ENCODE peak calls at places on chromosomes 7 and 10, in four cellular contexts. O is IMR-90, J is trophoblast cell, E is H1. L is an unnamed sample.

GRCh38 chr10:102832987-102833386 is 4.2 kb downstream of the CYP17A1 start:
- DNase-seq in O (peak), J (peak), E (no peak), L (no peak)

GRCh38 chr10:50988792-50989191 is 85.5 kb upstream of the PRKG1 start:
- DNase-seq in O (peak), J (no peak), E (no peak), L (peak)

GRCh38 chr7:142298009-142298408 is 40.2 kb upstream of the PRSS58 start:
- DNase-seq in O (no peak), J (peak), E (peak), L (peak)

GRCh38 chr7:137609500-137609899 is 237.3 kb downstream of the DGKI start:
- DNase-seq in O (no peak), J (peak), E (no peak), L (peak)

GRCh38 chr10:1392127-1392526 is 335.9 kb downstream of the WDR37 start:
- DNase-seq in O (no peak), J (no peak), E (no peak), L (no peak)

GRCh38 chr10:25818751-25819150 is 115.3 kb upstream of the MYO3A start:
- DNase-seq in O (no peak), J (peak), E (peak), L (peak)

GRCh38 chr7:68963547-68963946 is 634.7 kb upstream of the AUTS2 start:
- DNase-seq in O (peak), J (peak), E (no peak), L (peak)

GRCh38 chr7:127832592-127832991 is 180.6 kb downstream of the SND1 start:
- DNase-seq in O (no peak), J (no peak), E (no peak), L (no peak)

DNA sequence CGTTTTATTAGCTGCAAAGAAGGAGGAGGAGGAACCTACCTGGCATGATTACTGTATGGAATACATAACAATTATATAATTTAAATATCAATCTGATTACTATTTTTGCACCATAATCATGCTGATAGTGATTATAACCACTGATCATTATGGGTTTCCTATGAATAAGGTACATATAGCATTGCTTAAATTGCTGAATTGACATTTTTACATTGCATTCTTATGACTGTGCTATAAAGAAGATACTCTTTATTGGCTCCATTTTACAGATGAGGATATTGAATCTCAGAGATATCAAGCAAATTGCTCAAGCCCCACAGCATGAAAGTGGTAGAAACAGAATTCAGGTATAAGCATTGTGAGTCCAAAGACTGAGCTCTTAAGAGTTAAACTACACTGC is 23.1 kb downstream of the DKK1 start:
- DNase-seq in O (no peak), J (no peak), E (no peak), L (no peak)
- H3K4ac ChIP-seq in O (no peak), J (no peak), E (no peak), L (no peak)

GRCh38 chr10:34576789-34577188 is 238.3 kb downstream of the PARD3 start:
- DNase-seq in O (no peak), J (no peak), E (no peak), L (peak)
- H3K4ac ChIP-seq in O (peak), J (no peak), E (no peak), L (no peak)

DNA sequence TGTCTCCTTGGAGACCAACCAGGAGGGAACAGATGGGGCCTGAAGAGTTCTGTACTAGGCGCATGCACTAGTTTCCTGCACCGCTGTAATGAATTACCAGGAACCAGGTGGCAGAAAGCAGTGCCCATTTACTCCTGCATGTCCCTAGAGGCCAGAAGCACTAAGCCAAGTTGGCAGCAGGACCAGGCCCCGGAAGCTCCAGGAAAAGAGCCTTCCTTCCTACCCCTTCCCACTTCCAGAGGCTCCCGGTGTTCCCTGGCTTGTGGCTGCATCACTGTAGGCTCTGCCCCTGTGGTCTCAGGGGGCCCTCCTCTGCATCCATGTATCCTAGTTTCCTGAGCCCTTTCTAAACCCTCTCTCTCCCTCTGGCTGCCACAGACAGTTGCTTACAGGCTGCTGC is 237.4 kb upstream of the PPP2R2D start:
- DNase-seq in O (no peak), J (no peak), E (no peak), L (no peak)
- H3K4ac ChIP-seq in O (no peak), J (no peak), E (no peak), L (no peak)

GRCh38 chr10:85741626-85742300 is 624.8 kb downstream of the GRID1 start:
- DNase-seq in O (no peak), J (no peak), E (no peak), L (no peak)
- H3K4ac ChIP-seq in O (no peak), J (no peak), E (no peak), L (no peak)

GRCh38 chr10:72355214-72355555 is 466 bp upstream of the DNAJB12 start:
- DNase-seq in O (no peak), J (no peak), E (no peak), L (no peak)

GRCh38 chr10:72354356-72355213 is at the start of gene DNAJB12:
- DNase-seq in O (peak), J (peak), E (peak), L (peak)

GRCh38 chr10:72356115-72356514 is 1.4 kb upstream of the DNAJB12 start:
- DNase-seq in O (no peak), J (no peak), E (no peak), L (no peak)

GRCh38 chr10:72353028-72353962 is 1.4 kb downstream of the DNAJB12 start:
- DNase-seq in O (peak), J (no peak), E (no peak), L (peak)

GRCh38 chr10:72353963-72354355 is 760 bp downstream of the DNAJB12 start:
- DNase-seq in O (peak), J (no peak), E (no peak), L (no peak)
- H3K4ac ChIP-seq in O (peak), J (peak), E (peak), L (no peak)

DNA sequence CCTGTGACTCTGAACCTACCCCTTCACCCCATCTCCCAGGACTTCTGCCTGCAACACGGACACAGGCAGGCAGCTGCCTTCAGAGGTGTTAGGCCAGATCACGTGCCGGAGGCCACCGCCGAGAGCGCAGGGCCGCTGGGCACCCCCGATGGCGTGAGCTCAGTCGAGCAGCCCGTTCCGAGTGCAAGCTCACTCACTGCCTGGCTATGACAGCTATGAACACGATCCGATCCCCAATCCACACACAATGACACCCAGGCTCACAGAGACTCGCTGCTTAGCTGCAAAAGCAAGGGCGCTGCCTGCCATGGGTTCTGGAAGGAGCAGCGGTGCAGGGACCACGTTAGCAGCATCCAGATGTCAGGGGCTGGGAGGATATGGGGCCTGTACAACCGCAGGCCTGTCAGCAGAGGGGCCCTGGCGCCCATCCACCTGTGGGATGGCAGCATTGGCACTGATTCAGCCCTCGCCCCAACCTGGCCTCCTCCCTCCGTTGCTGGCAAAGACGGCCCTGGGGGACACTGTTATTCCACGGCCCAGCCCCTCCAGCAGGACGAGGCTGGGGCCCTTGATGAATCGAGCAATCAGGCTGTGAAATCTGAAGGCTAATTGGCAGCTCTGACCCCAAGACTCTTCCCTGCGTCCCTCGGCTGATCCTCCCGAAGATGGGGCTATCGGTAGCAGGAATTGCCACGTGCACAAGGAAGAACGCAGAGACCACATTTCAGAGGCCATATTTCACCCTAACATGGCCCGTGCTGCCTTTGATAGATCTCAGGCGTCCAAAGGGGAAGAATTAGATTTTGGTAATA is 230.1 kb downstream of the ELFN1 start:
- DNase-seq in O (no peak), J (no peak), E (no peak), L (no peak)
- H3K4ac ChIP-seq in O (peak), J (no peak), E (no peak), L (no peak)

GRCh38 chr7:923108-924041 is 31.1 kb downstream of the ADAP1 start:
- DNase-seq in O (peak), J (no peak), E (no peak), L (peak)
- H3K4ac ChIP-seq in O (peak), J (no peak), E (no peak), L (no peak)

DNA sequence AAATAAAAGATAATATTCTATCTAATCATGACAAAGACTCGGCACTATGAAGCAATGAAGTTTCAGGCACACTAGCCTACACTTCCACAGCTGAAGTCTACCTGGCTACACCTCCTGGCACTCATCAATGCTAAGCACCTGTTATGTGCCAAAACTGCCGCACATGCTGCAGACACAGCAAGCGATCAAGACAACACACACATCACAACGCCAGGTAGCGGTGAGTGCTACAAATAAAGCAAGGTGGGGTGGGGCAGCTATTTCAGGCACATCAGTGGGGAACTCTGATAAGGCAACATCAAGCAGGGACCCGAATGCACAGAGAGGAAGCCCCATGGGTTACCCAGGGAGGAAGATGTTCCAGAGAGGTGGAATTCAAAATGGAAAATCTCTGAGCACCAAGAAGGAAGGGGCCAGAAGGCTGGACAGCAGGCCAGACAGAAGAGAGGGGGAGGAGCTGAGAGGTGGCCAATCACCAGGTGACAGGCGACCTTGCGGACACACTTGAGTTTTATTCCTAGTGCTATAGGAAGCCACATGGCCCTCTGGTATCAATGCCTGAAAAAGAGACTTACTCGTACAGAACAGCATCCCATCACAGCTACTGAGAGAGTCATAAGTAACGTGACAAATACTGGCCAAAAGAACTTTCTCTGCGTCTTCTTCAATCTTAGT is 8.1 kb downstream of the PSAP start:
- DNase-seq in O (no peak), J (no peak), E (no peak), L (no peak)
- H3K4ac ChIP-seq in O (no peak), J (peak), E (no peak), L (no peak)

L was measured in mesendoderm.